ENCODE peak calls at places on chromosomes 5 and 9, in five cellular contexts. P is endodermal cell, G is WTC11, S is Caco-2, Q is AG04449. M is an unnamed sample.

GRCh38 chr9:117081641-117082317 is 333.1 kb downstream of the ASTN2 start:
- DNase-seq in S (no peak), G (no peak), Q (no peak), P (no peak), M (no peak)

GRCh38 chr5:95283761-95284511 is 958 bp downstream of the MCTP1 start:
- DNase-seq in G (peak), Q (no peak), S (peak), P (peak), M (peak)

GRCh38 chr9:129994947-129995346 is 48.0 kb downstream of the FNBP1 start:
- DNase-seq in S (no peak), Q (no peak), G (no peak), P (no peak), M (no peak)

GRCh38 chr9:128192601-128193371 is 1.4 kb upstream of the CIZ1 start:
- DNase-seq in Q (no peak), G (peak), S (peak), P (no peak), M (peak)

GRCh38 chr5:177357459-177358332 is at the start of gene RGS14:
- DNase-seq in S (no peak), G (no peak), Q (no peak), P (no peak), M (peak)

GRCh38 chr9:128341435-128341849 is 1.1 kb downstream of the SLC27A4 start:
- DNase-seq in S (peak), Q (no peak), G (peak), P (peak), M (peak)

GRCh38 chr5:93078082-93079038 is 502.7 kb downstream of the NR2F1-AS1 start:
- DNase-seq in G (no peak), Q (peak), S (peak), P (no peak), M (peak)

GRCh38 chr9:133786371-133786753 is 48.2 kb upstream of the SARDH start:
- DNase-seq in P (no peak), G (no peak), S (no peak), Q (no peak), M (peak)

GRCh38 chr5:16666140-16666860 is 49.5 kb upstream of the RETREG1 start:
- DNase-seq in Q (no peak), S (no peak), G (no peak), P (no peak), M (no peak)

GRCh38 chr9:109190151-109190550 is 23.1 kb upstream of the FRRS1L start:
- DNase-seq in S (no peak), Q (no peak), G (no peak), P (no peak), M (no peak)

GRCh38 chr5:29218829-29219228 is 1974.7 kb upstream of the CDH6 start:
- DNase-seq in Q (no peak), G (no peak), P (no peak), S (no peak), M (no peak)

GRCh38 chr5:57889558-57889957 is 406.9 kb upstream of the ACTBL2 start:
- DNase-seq in P (peak), S (peak), Q (peak), G (no peak), M (no peak)

GRCh38 chr5:97009212-97009898 is 73.5 kb downstream of the LNPEP start:
- DNase-seq in P (no peak), G (no peak), Q (no peak), S (no peak), M (peak)

GRCh38 chr9:97907051-97907450 is 15.2 kb downstream of the TRMO start:
- DNase-seq in G (no peak), P (no peak), S (no peak), Q (no peak), M (no peak)

GRCh38 chr5:81208904-81209303 is 24.2 kb upstream of the CKMT2 start:
- DNase-seq in S (no peak), Q (no peak), G (no peak), P (no peak), M (no peak)

GRCh38 chr5:179265529-179266290 is 79.6 kb downstream of the ADAMTS2 start:
- DNase-seq in G (peak), S (peak), P (peak), Q (peak), M (no peak)

GRCh38 chr5:33312631-33313030 is 128.1 kb upstream of the TARS1 start:
- DNase-seq in Q (no peak), P (no peak), S (no peak), G (no peak), M (no peak)

DNA sequence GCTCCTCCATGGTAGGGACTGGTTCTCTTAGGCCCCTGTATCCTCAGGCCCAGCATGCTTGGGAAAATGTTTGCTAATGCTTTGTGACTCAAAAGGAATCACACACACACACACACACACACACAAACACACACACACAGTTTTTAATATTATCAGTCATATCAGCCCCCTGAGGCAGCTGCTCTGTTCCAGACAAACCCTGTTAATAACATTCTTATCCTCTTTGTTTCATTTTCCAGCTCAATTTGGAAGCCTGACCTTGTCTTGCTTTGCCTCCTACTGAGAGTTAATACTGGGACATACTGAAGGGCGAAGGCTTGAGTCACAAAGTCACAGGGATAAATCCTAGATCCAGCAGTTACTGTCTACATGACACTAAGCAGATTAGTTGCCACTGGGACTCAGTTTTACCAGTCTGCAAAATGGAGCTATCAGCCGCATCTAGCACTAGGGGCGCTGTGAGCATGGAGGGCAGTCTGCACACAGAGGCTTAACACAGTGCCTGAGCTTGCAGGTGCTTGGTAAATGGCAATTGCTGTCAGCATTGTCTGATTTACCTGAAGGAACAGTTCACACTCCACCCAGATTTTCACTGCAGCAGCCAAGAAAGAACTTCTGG is 37.1 kb upstream of the KCNMB1 start:
- DNase-seq in G (no peak), Q (no peak), S (no peak), P (no peak), M (peak)
- TF ChIP-seq CTCF in G (no peak), Q (no peak), S (no peak), P (peak), M (peak)

DNA sequence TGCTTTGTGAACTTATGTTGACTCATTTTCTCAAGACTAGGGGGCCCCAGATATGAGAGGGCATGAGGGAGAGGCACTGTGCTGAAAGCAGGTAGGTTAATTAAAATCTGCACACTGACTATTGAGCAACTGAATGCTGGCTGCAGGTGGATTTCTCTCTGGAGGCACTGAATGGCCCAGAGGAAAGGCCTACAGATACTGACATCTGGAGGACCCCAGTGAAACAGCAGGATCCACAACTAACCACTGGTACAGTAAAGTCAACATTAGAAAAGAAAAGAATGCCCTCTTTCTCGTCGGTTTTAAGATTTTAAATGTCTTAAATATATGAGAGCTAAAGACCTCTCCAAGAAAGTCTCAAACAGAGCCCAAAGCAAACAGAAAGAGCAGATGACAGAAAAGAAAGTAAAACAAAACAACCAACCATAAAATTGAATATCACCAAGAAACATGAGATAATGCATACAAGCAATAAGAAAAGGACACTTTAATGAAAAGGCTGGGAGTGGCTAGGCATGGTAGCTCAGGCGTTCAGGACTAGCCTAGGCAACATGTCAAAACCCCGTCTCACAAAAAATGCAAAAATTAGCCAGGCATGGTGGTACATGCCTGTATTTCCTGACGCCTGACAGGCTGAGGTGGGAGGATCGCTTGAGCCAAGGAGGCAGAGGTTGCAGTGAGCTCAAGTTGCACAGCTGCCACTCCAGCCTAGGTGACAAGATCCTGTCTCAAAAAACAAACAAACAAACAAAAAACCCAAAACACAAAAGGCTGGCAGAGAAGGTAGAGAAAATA is 43.3 kb downstream of the PUM3 start:
- DNase-seq in Q (no peak), P (no peak), G (no peak), S (no peak), M (no peak)
- TF ChIP-seq CTCF in Q (no peak), P (peak), G (no peak), S (peak), M (no peak)

DNA sequence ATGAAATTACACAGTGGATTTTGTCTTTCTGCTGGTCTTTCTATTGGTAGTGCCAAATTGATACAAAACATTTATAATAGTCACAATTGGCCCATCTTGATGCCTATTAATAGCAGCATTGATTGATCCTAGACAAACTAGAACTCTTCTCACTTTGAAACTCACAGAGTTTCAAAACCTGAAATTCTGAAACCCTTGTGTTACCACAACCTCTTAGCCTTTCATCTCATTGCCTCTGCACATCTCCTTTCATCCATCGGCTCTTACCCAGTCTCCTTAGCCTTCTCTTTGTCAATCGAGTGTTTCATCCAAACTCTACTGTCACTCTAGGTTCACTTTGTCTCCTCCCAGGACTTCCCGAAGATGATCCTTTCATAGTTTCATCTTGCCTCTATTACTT is 22.1 kb downstream of the PLPPR1 start:
- DNase-seq in P (no peak), G (no peak), Q (no peak), S (no peak), M (no peak)
- TF ChIP-seq CTCF in P (no peak), G (no peak), Q (no peak), S (no peak), M (no peak)

GRCh38 chr5:14581891-14582796 is 552 bp downstream of the OTULINL start:
- DNase-seq in P (peak), Q (no peak), G (peak), S (peak), M (peak)
- TF ChIP-seq CTCF in P (peak), Q (peak), G (no peak), S (peak), M (peak)

DNA sequence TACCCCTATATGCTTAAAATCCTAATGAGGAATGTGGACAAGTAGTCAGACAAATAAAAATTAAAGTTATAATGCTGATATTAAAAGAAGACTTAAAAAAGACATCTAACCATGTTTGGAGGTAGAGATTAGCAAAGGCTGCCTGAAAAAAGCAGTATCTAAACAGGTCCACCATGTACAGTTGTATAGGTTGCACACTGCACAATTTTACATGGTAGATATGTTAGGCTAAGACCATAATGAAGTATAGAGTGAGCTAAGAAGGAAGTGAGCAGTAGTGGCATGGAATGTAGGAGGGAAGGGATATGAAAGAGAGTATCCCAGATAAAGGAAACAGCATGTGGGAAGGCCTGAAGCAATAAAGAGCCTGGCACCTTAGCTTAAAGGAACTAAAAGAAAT is 51.1 kb downstream of the MAMDC2 start:
- DNase-seq in Q (no peak), G (no peak), P (no peak), S (no peak), M (no peak)
- TF ChIP-seq CTCF in Q (no peak), G (no peak), P (no peak), S (no peak), M (no peak)

DNA sequence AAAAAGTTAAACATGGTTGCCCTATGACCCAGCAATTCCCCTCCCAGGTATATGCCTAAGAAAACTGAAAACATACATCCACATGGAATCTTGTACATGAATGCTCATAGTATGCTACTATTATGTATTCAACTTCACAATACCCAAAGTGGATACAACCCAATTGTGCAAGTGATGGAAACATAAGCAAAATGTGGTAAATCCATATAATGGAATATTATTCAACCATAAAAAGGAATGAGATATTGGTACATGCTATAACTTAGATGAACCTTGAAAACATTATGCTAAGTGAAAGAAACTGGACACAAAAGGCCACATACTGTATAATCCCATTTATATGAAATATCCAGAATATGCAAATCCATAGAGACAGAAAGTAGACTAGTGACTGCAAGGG is 18.1 kb upstream of the CCDC125 start:
- DNase-seq in S (no peak), P (no peak), G (no peak), Q (no peak), M (no peak)
- TF ChIP-seq CTCF in S (no peak), P (no peak), G (no peak), Q (no peak), M (no peak)

GRCh38 chr5:62589504-62589903 is 10.9 kb downstream of the LRRC70 start:
- DNase-seq in S (no peak), P (no peak), Q (no peak), G (no peak), M (no peak)
- TF ChIP-seq CTCF in S (peak), P (peak), Q (no peak), G (no peak), M (no peak)

GRCh38 chr5:180969406-180969805 is 19.2 kb upstream of the BTNL3 start:
- DNase-seq in Q (no peak), S (no peak), G (no peak), P (no peak), M (no peak)
- TF ChIP-seq CTCF in Q (no peak), S (no peak), G (no peak), P (no peak), M (no peak)

M was measured in GM20000.